ENCODE peak calls at places on chromosomes 5 and 9, in seven cellular contexts. E, A, H, Y, D, F and C are unnamed samples.

GRCh38 chr9:35728041-35728971 is 3.7 kb downstream of the TLN1 start:
- DNase-seq in E (no peak), A (peak), H (no peak), Y (peak), D (no peak), F (no peak), C (no peak)

GRCh38 chr9:135512241-135512603 is 9.0 kb upstream of the LCN1 start:
- DNase-seq in E (no peak), A (no peak), H (no peak), Y (no peak), D (no peak), F (no peak), C (no peak)

GRCh38 chr5:133877351-133878235 is 90.8 kb downstream of the C5orf15 start:
- DNase-seq in E (no peak), A (no peak), H (no peak), Y (no peak), D (no peak), F (no peak), C (no peak)

GRCh38 chr5:127072861-127073846 is at the start of gene C5orf63:
- DNase-seq in E (peak), A (peak), H (peak), Y (peak), D (peak), F (no peak), C (peak)

GRCh38 chr5:6418679-6419276 is 29.9 kb upstream of the UBE2QL1 start:
- DNase-seq in E (no peak), A (no peak), H (no peak), Y (no peak), D (no peak), F (no peak), C (no peak)

GRCh38 chr5:137629646-137630045 is 106.2 kb downstream of the KLHL3 start:
- DNase-seq in E (no peak), A (no peak), H (no peak), Y (peak), D (peak), F (peak), C (peak)

GRCh38 chr9:117718701-117719100 is 14.5 kb downstream of the TLR4 start:
- DNase-seq in E (no peak), A (no peak), H (no peak), Y (peak), D (no peak), F (no peak), C (no peak)

GRCh38 chr5:2536632-2537031 is 214.8 kb downstream of the IRX2 start:
- DNase-seq in E (no peak), A (no peak), H (no peak), Y (no peak), D (no peak), F (no peak), C (no peak)

GRCh38 chr5:72296251-72296650 is 23.8 kb downstream of the MRPS27 start:
- DNase-seq in E (no peak), A (no peak), H (no peak), Y (no peak), D (no peak), F (no peak), C (no peak)

GRCh38 chr9:18542837-18543405 is 69.0 kb downstream of the ADAMTSL1 start:
- DNase-seq in E (no peak), A (no peak), H (no peak), Y (peak), D (no peak), F (no peak), C (no peak)

GRCh38 chr9:111118256-111118950 is 80.1 kb upstream of the LPAR1 start:
- DNase-seq in E (no peak), A (no peak), H (no peak), Y (peak), D (no peak), F (no peak), C (no peak)

GRCh38 chr9:99264070-99264469 is 42.0 kb downstream of the SEC61B start:
- DNase-seq in E (no peak), A (no peak), H (no peak), Y (no peak), D (no peak), F (no peak), C (no peak)

GRCh38 chr5:111931658-111932057 is 174.7 kb upstream of the NREP start:
- DNase-seq in E (no peak), A (no peak), H (no peak), Y (peak), D (no peak), F (no peak), C (no peak)

GRCh38 chr9:101677864-101678263 is 60.6 kb downstream of the GRIN3A start:
- DNase-seq in E (no peak), A (no peak), H (no peak), Y (no peak), D (no peak), F (no peak), C (no peak)

GRCh38 chr5:79831910-79832309 is 142.3 kb downstream of the CMYA5 start:
- DNase-seq in E (no peak), A (no peak), H (no peak), Y (peak), D (peak), F (no peak), C (no peak)

GRCh38 chr9:69207503-69207902 is 33.4 kb downstream of the TJP2 start:
- DNase-seq in E (no peak), A (no peak), H (no peak), Y (no peak), D (no peak), F (no peak), C (no peak)

GRCh38 chr5:1443145-1443543 is 2.1 kb downstream of the SLC6A3 start:
- DNase-seq in E (no peak), A (no peak), H (no peak), Y (no peak), D (no peak), F (no peak), C (no peak)

GRCh38 chr5:139882961-139883539 is 87.4 kb downstream of the PSD2 start:
- DNase-seq in E (no peak), A (no peak), H (no peak), Y (no peak), D (no peak), F (no peak), C (no peak)

GRCh38 chr9:11319477-11320060 is 706.8 kb upstream of the PTPRD start:
- DNase-seq in E (no peak), A (no peak), H (no peak), Y (no peak), D (no peak), F (peak), C (no peak)

GRCh38 chr5:148458036-148458888 is 74.5 kb downstream of the FBXO38 start:
- DNase-seq in E (no peak), A (no peak), H (no peak), Y (no peak), D (no peak), F (no peak), C (no peak)

GRCh38 chr5:17309462-17309861 is 92.0 kb downstream of the BASP1 start:
- DNase-seq in E (no peak), A (no peak), H (no peak), Y (no peak), D (no peak), F (no peak), C (no peak)

GRCh38 chr9:14992025-14992424 is 81.8 kb upstream of the FREM1 start:
- DNase-seq in E (no peak), A (no peak), H (no peak), Y (peak), D (no peak), F (no peak), C (no peak)

GRCh38 chr9:133349965-133350624 is 2.1 kb downstream of the RPL7A start:
- DNase-seq in E (no peak), A (no peak), H (no peak), Y (no peak), D (no peak), F (no peak), C (no peak)

GRCh38 chr9:123548749-123549545 is 192.9 kb downstream of the CRB2 start:
- DNase-seq in E (no peak), A (no peak), H (no peak), Y (no peak), D (no peak), F (no peak), C (no peak)

GRCh38 chr5:146339715-146340259 is 1.1 kb downstream of the POU4F3 start:
- DNase-seq in E (no peak), A (no peak), H (no peak), Y (no peak), D (no peak), F (no peak), C (no peak)

GRCh38 chr5:139795074-139796001 is at the start of gene PSD2:
- DNase-seq in E (peak), A (no peak), H (no peak), Y (no peak), D (peak), F (no peak), C (no peak)

GRCh38 chr9:68575821-68576220 is 35.1 kb upstream of the TMEM252 start:
- DNase-seq in E (no peak), A (no peak), H (no peak), Y (no peak), D (no peak), F (no peak), C (no peak)